ENCODE peak calls at places on chromosomes 16 and 17, in seven cellular contexts. Z is fibroblast of lung, F is neural progenitor cell, Y is PC-3, M is SK-N-SH, B is HCT116, P is GM23248. G is an unnamed sample.

GRCh38 chr17:32801193-32801592 is 75.7 kb downstream of the MYO1D start:
- DNase-seq in F (no peak), Y (no peak), B (no peak), M (no peak), Z (no peak), P (no peak), G (no peak)

GRCh38 chr16:72858611-72859493 is 189.1 kb downstream of the ZFHX3 start:
- DNase-seq in F (no peak), B (no peak), Z (peak; percentile 70), Y (no peak), M (peak; percentile 67), P (no peak), G (no peak)

GRCh38 chr16:1989826-1990335 is at the start of gene SYNGR3:
- DNase-seq in Y (peak; percentile 39), P (peak; percentile 66), B (no peak), F (peak; percentile 71), Z (no peak), M (peak; percentile 86), G (no peak)

GRCh38 chr16:4454618-4455017 is 19.8 kb downstream of the NMRAL1 start:
- DNase-seq in F (peak; percentile 43), B (no peak), Y (no peak), P (no peak), M (no peak), Z (no peak), G (no peak)

GRCh38 chr16:84310642-84311041 is 16.0 kb downstream of the WFDC1 start:
- DNase-seq in Z (no peak), B (no peak), F (no peak), M (no peak), P (no peak), Y (no peak), G (no peak)

GRCh38 chr16:28984091-28984490 is 761 bp upstream of the LAT start:
- DNase-seq in Z (no peak), F (no peak), P (no peak), M (no peak), B (no peak), Y (no peak), G (no peak)

GRCh38 chr17:12756786-12757185 is 32.5 kb upstream of the ARHGAP44 start:
- DNase-seq in B (no peak), Z (peak; percentile 26), M (no peak), Y (no peak), P (peak; percentile 35), F (no peak), G (no peak)

GRCh38 chr17:17063546-17064122 is 21.4 kb downstream of the MPRIP start:
- DNase-seq in B (no peak), Z (peak; percentile 43), M (no peak), Y (peak; percentile 65), F (no peak), P (no peak), G (no peak)

GRCh38 chr16:85902366-85903155 is 3.6 kb downstream of the IRF8 start:
- DNase-seq in Z (no peak), M (no peak), P (no peak), B (no peak), Y (no peak), F (peak; percentile 75), G (no peak)

DNA sequence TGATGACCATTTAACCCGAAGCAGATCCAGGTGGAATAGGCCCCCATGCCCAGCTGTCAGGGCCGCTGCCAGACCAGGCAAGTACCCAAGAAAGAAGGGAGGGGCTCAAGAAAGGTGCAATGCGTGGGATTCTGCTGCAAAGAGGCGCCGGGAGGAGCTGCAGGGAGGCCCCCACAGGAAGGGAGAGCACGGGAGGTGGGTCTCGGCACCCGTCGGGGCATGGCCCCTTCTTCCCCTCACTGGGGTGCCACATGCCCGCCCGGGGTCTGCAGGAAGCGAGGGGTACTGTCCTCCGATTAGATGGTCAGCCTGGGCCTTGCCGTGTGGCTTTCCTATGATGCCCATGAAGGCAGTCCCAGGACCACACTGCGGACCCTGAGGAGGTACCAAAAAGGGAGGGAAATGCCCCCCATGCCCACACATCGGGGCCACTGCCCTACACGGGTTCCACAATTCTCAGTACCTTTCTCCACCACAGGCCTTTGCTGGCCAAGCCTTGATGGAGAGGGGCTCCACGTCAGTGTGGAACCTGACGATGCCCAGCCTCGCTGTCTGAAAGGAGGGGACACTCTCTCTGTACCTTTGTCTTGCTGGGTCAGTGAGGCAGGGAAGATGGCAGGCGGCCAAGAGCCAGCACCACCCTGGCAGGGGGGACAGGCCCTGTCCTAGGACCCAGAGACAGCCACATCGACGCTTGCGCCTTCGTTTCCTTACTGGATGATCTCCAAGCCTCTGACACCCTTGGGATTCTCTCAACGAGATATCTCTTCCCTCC is 45.5 kb upstream of the DNAH17 start:
- DNase-seq in B (no peak), P (no peak), Z (no peak), Y (no peak), M (no peak), F (no peak), G (no peak)
- H3K9ac ChIP-seq in B (no peak overlapping the region), P (no peak overlapping the region), Z (no peak overlapping the region), Y (no peak overlapping the region), M (no peak overlapping the region), F (no peak overlapping the region), G (no peak overlapping the region)

DNA sequence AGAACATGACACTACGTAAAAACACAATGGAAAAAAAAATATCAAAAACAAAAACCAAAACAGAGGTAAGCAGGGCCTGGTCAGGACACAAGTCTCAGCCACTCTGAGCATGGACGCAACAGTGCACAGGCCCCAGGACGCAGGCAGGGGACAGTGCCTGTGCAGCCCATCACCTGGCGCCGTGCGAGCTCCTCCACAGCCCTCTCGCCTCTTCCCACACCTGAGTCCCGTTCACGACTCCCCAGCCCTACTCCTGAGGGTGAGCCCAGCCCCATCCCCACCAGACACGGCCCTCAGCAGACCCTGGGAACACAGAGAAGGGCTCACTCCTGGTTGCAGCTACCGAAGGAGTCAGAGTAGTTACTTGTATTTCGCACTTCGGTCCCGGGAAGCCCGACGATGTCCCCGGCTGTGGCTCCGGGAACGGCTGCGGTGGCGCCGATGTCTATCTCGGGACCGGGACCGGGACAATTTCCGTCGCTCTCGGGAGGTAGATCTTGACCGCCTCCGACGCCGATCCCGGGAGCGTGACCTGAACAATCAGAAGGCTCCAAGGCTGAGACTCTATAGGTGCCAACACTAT is 9.4 kb downstream of the HBQ1 start:
- DNase-seq in Z (no peak), F (no peak), B (no peak), Y (no peak), M (no peak), P (no peak), G (no peak)
- H4K20me1 ChIP-seq in Z (no peaks in the 10 kb centered on the region), F (peaks cover 25% of the 10 kb centered on the region), B (no peaks in the 10 kb centered on the region), Y (no peaks in the 10 kb centered on the region), M (peaks cover 14% of the 10 kb centered on the region), P (no peaks in the 10 kb centered on the region), G (peaks cover 6% of the 10 kb centered on the region)

GRCh38 chr17:79987890-79988162 is 47.8 kb downstream of the TBC1D16 start:
- DNase-seq in P (peak; percentile 47), B (no peak), M (no peak), Y (no peak), F (no peak), Z (no peak), G (no peak)

GRCh38 chr17:79986441-79987186 is 49.1 kb downstream of the TBC1D16 start:
- DNase-seq in P (no peak), M (peak; percentile 94), F (no peak), B (no peak), Z (peak; percentile 88), Y (no peak), G (no peak)

GRCh38 chr17:79987187-79987889 is 48.3 kb downstream of the TBC1D16 start:
- DNase-seq in Y (peak; percentile 56), P (peak; percentile 30), B (peak; percentile 39), F (peak; percentile 30), Z (no peak), M (no peak), G (no peak)

GRCh38 chr17:79989106-79989835 is 46.4 kb downstream of the TBC1D16 start:
- DNase-seq in Z (no peak), F (no peak), B (no peak), M (no peak), P (no peak), Y (no peak), G (no peak)

DNA sequence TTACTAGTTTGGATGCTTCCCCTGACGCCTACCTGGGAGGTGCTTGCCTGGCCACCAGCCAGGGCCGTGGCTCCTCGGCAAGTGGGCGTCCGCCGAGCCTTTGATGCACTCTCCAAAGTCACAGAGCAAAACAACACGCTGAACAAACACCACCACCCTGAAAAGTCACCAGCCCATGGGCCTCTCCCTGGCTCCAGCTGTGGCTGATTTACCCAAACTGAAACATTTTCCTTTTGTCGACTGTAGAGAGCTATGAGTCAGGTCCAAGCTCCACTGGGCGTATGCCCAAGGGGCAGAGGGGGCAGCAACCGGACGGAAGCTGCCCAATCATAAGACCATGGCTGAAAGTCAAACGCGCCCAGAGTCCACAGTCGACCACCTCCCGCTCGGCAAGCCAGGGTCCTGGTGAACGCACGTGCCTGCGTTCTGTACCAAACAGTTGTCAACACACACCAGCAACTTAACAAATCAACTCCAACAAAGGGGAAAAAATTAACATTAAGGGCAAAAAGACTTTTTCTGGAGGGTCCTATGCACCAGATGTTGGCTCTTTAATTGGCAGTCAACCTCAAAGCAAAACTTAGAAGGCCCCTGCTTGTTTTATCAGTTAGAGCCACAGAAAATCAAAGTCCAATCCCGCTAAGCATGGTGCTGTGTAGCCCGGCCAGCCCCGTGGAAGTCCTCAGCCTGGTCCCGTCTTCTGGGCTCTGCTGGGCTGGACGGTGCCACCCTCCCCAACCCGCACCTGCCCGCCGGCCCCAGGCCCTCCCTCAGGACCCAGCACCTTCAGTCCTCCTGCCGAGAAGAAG is 47.3 kb downstream of the TBC1D16 start:
- DNase-seq in B (peak; percentile 83), Y (peak; percentile 93), P (peak; percentile 92), Z (peak; percentile 92), M (no peak), F (no peak), G (no peak)
- H3K4me3 ChIP-seq in B (peak overlapping the region; percentile 53), Y (peak overlapping the region; percentile 51), P (peak overlapping the region; percentile 66), Z (peak overlapping the region; percentile 33), M (no peak overlapping the region), F (no peak overlapping the region), G (no peak overlapping the region)

DNA sequence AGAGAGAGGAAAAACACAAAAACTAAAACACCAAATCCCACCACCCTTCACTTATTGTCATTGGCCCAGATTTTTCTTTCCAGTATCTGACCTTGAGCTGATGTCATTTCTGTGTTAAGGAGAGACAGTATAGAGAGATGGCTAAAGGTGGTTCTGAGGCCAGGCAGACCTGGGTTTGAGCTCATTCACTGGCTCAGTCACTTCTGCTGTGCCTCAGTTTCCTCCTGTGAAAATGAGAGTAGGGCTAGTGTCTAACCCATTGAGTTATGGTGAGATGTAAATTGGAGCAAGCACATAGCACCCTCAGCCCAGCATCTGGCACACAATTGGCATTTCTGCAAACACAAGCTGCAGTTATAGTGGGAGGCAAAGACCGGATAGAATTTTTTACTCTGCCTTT is 6.3 kb upstream of the KIFC3 start:
- DNase-seq in Y (no peak), P (no peak), Z (no peak), B (no peak), M (no peak), F (no peak), G (no peak)
- H3K9ac ChIP-seq in Y (no peak overlapping the region), P (peak overlapping the region; percentile 17), Z (no peak overlapping the region), B (peak overlapping the region; percentile 36), M (no peak overlapping the region), F (no peak overlapping the region), G (peak overlapping the region; percentile 22)